ENCODE peak calls at places on chromosomes 1 and 21, in five cellular contexts. T, R, N, C and L are unnamed samples.

GRCh38 chr1:6889875-6890480 is 104.7 kb downstream of the CAMTA1 start:
- DNase-seq in R (peak), C (peak), T (no peak), N (peak), L (peak)

GRCh38 chr1:229204863-229205777 is 65.8 kb upstream of the RAB4A start:
- DNase-seq in T (no peak), R (no peak), N (no peak), C (peak), L (peak)

GRCh38 chr1:73761559-73761958 is 436.4 kb downstream of the LRRIQ3 start:
- DNase-seq in R (no peak), T (no peak), N (no peak), C (no peak), L (no peak)

GRCh38 chr21:37557261-37557950 is 190.8 kb downstream of the DYRK1A start:
- DNase-seq in C (no peak), R (no peak), T (no peak), N (peak), L (no peak)

GRCh38 chr1:151994956-151995355 is 1.3 kb upstream of the S100A10 start:
- DNase-seq in R (no peak), C (peak), T (peak), N (peak), L (peak)

GRCh38 chr1:92029241-92029922 is 403 bp upstream of the EPHX4 start:
- DNase-seq in C (peak), R (no peak), T (peak), N (peak), L (peak)

GRCh38 chr1:15139654-15140350 is 13.7 kb upstream of the TMEM51 start:
- DNase-seq in R (no peak), C (peak), T (peak), N (peak), L (peak)

GRCh38 chr1:117821782-117822447 is 107.5 kb downstream of the GDAP2 start:
- DNase-seq in R (no peak), C (peak), T (no peak), N (peak), L (peak)

GRCh38 chr1:26278303-26278702 is 1.6 kb upstream of the SH3BGRL3 start:
- DNase-seq in R (no peak), C (peak), T (no peak), N (no peak), L (peak)

GRCh38 chr1:151061012-151061401 is 810 bp downstream of the MLLT11 start:
- DNase-seq in N (peak), T (no peak), C (peak), R (no peak), L (peak)

GRCh38 chr1:8763888-8764287 is 53.6 kb downstream of the RERE start:
- DNase-seq in T (peak), N (peak), R (no peak), C (peak), L (peak)

GRCh38 chr1:182784556-182785171 is 4.9 kb upstream of the NPL start:
- DNase-seq in T (no peak), C (peak), N (peak), R (peak), L (peak)

GRCh38 chr1:51270751-51271150 is 34.7 kb downstream of the RNF11 start:
- DNase-seq in R (no peak), T (no peak), C (no peak), N (no peak), L (no peak)

GRCh38 chr1:23936481-23937176 is 23.0 kb upstream of the PNRC2 start:
- DNase-seq in N (peak), C (no peak), T (peak), R (no peak), L (peak)

GRCh38 chr1:232999960-233000625 is 49.7 kb downstream of the NTPCR start:
- DNase-seq in R (no peak), C (no peak), T (no peak), N (no peak), L (no peak)

GRCh38 chr1:233844697-233845096 is 59.8 kb upstream of the SLC35F3 start:
- DNase-seq in C (no peak), R (no peak), N (peak), T (no peak), L (no peak)

GRCh38 chr1:224929335-224930237 is at the start of gene DNAH14:
- DNase-seq in T (peak), C (peak), R (peak), N (peak), L (peak)

GRCh38 chr1:168603501-168604107 is 27.2 kb downstream of the XCL1 start:
- DNase-seq in N (peak), T (peak), R (peak), C (peak), L (peak)

GRCh38 chr1:36775716-36776115 is 258.6 kb downstream of the GRIK3 start:
- DNase-seq in T (no peak), C (no peak), N (no peak), R (no peak), L (no peak)

GRCh38 chr1:32321712-32322291 is 14.2 kb downstream of the MARCKSL1 start:
- DNase-seq in N (no peak), C (no peak), T (no peak), R (no peak), L (no peak)

GRCh38 chr1:78088015-78088414 is 42.2 kb downstream of the GIPC2 start:
- DNase-seq in T (no peak), N (no peak), R (no peak), C (no peak), L (no peak)

GRCh38 chr1:226990133-226990716 is 50.1 kb downstream of the COQ8A start:
- DNase-seq in N (no peak), T (no peak), R (no peak), C (no peak), L (no peak)

GRCh38 chr1:171753182-171753581 is 11.3 kb upstream of the VAMP4 start:
- DNase-seq in C (no peak), T (no peak), R (no peak), N (no peak), L (no peak)

GRCh38 chr1:175572932-175573871 is 170.2 kb downstream of the TNR start:
- DNase-seq in R (no peak), T (no peak), N (no peak), C (no peak), L (peak)

GRCh38 chr1:1307261-1307907 is 346 bp downstream of the ACAP3 start:
- DNase-seq in N (no peak), T (no peak), R (no peak), C (no peak), L (peak)

GRCh38 chr1:6259491-6260362 is 1.2 kb downstream of the GPR153 start:
- DNase-seq in T (peak), N (peak), C (peak), R (no peak), L (peak)

GRCh38 chr1:180849031-180849775 is 63.5 kb upstream of the KIAA1614 start:
- DNase-seq in N (no peak), R (no peak), T (no peak), C (no peak), L (no peak)

GRCh38 chr21:19475525-19475924 is 1071.9 kb upstream of the TMPRSS15 start:
- DNase-seq in T (no peak), C (no peak), R (no peak), N (no peak), L (peak)

GRCh38 chr1:9401080-9401453 is 108.4 kb downstream of the SPSB1 start:
- DNase-seq in C (no peak), N (no peak), T (no peak), R (no peak), L (no peak)

GRCh38 chr1:97632075-97632474 is 288.8 kb downstream of the DPYD start:
- DNase-seq in N (no peak), C (peak), T (no peak), R (no peak), L (peak)

GRCh38 chr21:34801519-34802132 is 132.8 kb downstream of the CLIC6 start:
- DNase-seq in R (no peak), T (peak), N (peak), C (no peak), L (no peak)

GRCh38 chr1:55214903-55215193 is 316 bp downstream of the USP24 start:
- DNase-seq in N (peak), R (peak), T (peak), C (peak), L (peak)

GRCh38 chr1:191865479-191865878 is 292.8 kb upstream of the RGS18 start:
- DNase-seq in C (no peak), T (no peak), R (no peak), N (no peak), L (no peak)

GRCh38 chr21:22536511-22536910 is 1538.3 kb downstream of the NCAM2 start:
- DNase-seq in N (peak), C (no peak), T (no peak), R (no peak), L (no peak)

GRCh38 chr1:93818570-93818959 is 60.4 kb downstream of the DNTTIP2 start:
- DNase-seq in N (no peak), T (no peak), C (no peak), R (no peak), L (no peak)

GRCh38 chr1:19079983-19080472 is 123.6 kb upstream of the IFFO2 start:
- DNase-seq in R (no peak), N (no peak), C (peak), T (no peak), L (no peak)

GRCh38 chr1:52585474-52585873 is 16.7 kb upstream of the GPX7 start:
- DNase-seq in C (no peak), T (no peak), N (no peak), R (no peak), L (no peak)
- H2AK5ac ChIP-seq in C (no peak), T (no peak), N (no peak), R (no peak), L (no peak)

GRCh38 chr1:67733741-67734690 is 49.0 kb downstream of the GADD45A start:
- DNase-seq in R (no peak), T (no peak), N (peak), C (no peak), L (no peak)
- H3K18ac ChIP-seq in R (no peak), T (no peak), N (peak), C (no peak), L (peak)

GRCh38 chr1:38277646-38278045 is 231.1 kb upstream of the POU3F1 start:
- DNase-seq in C (no peak), R (no peak), N (no peak), T (no peak), L (no peak)
- H2AK5ac ChIP-seq in C (no peak), R (no peak), N (no peak), T (no peak), L (no peak)

GRCh38 chr1:202812176-202813026 is 1.6 kb downstream of the PCAT6 start:
- DNase-seq in C (no peak), R (no peak), N (peak), T (no peak), L (no peak)
- H3K18ac ChIP-seq in C (no peak), R (no peak), N (no peak), T (no peak), L (no peak)

DNA sequence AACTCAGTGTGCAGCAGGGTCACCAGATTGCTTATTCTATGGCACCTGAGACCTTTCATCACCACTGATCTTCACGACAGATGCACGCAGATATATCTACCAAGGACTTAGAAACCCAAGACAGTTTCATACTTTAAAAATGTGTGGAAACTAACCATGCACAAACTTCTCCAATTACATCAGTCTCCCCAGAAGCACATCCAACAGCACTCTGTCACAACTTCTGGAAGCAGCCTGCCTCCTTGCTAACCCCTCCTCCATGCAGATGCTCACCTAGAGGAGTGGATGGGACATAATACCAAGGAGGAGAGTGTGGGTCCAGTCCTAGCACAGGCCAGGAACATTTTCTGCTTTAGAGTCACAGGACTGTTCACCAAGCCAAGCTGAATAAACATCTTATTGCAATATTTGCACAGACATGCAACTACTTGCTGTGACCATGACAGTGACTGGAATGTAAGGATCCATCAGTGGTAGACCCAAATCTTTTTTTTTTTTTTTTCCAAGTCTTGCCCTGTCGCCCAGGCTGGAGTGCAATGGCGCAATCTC is 69.4 kb downstream of the HIVEP3 start:
- DNase-seq in R (no peak), T (no peak), N (no peak), C (peak), L (no peak)
- H2AK5ac ChIP-seq in R (no peak), T (no peak), N (no peak), C (no peak), L (no peak)

GRCh38 chr1:203300441-203301330 is 4.6 kb upstream of the BTG2 start:
- DNase-seq in T (no peak), N (no peak), R (no peak), C (no peak), L (no peak)
- H3K18ac ChIP-seq in T (no peak), N (no peak), R (no peak), C (no peak), L (no peak)